ENCODE peak calls at places on chromosomes 4 and X, in four cellular contexts. K, N, A and Q are unnamed samples.
A peak's percentile ranks its signal among the peaks of the same experiment; 100 is the strongest.

GRCh38 chr4:151100517-151100916 is 1.1 kb downstream of the RPS3A start:
- DNase-seq in K (no peak), N (no peak), A (no peak), Q (no peak)

GRCh38 chr4:140137654-140138053 is 16.3 kb downstream of the MAML3 start:
- DNase-seq in K (no peak), N (no peak), A (peak; percentile 82), Q (no peak)

GRCh38 chr4:150256841-150257273 is 178.6 kb downstream of the DCLK2 start:
- DNase-seq in K (no peak), N (no peak), A (no peak), Q (peak; percentile 86)

GRCh38 chr4:8709729-8710360 is 117.3 kb downstream of the CPZ start:
- DNase-seq in K (no peak), N (no peak), A (no peak), Q (peak; percentile 44)

GRCh38 chr4:182578402-182578801 is 335.2 kb downstream of the TENM3 start:
- DNase-seq in K (no peak), N (no peak), A (peak; percentile 96), Q (no peak)

GRCh38 chr4:171648926-171649325 is 164.3 kb upstream of the GALNTL6 start:
- DNase-seq in K (no peak), N (no peak), A (no peak), Q (no peak)

GRCh38 chrX:30561191-30561590 is 16.4 kb downstream of the TASL start:
- DNase-seq in K (no peak), N (no peak), A (no peak), Q (no peak)

GRCh38 chr4:65453398-65453797 is 216.9 kb downstream of the EPHA5 start:
- DNase-seq in K (no peak), N (no peak), A (no peak), Q (no peak)

GRCh38 chr4:124401611-124402010 is 310.9 kb downstream of the ANKRD50 start:
- DNase-seq in K (no peak), N (no peak), A (no peak), Q (no peak)

GRCh38 chr4:6641971-6642320 is 1.5 kb downstream of the MRFAP1 start:
- DNase-seq in K (no peak), N (no peak), A (no peak), Q (no peak)

GRCh38 chrX:133412246-133412645 is 3.0 kb downstream of the GPC4 start:
- DNase-seq in K (no peak), N (peak; percentile 56), A (peak; percentile 80), Q (no peak)

DNA sequence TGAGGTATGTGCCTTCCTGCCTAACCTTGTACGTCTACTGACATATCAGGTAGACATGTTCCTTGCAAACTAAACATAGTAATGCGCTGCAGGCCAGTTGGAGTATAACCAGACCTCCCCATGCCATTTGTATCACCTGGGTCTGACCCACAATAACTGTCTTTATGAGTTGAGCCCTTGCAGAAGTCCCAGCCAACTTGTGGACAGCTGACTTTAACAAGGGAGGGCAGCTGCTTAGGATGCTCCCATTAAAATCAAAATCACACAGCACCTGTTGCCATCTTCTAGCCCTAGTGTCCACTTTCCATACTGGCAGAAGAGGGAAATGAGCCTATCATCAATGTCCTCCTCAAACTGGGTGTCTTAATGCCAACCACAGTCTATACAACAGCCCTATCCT is 41.6 kb downstream of the KANTR start:
- DNase-seq in K (no peak), N (no peak), A (no peak), Q (no peak)
- H3K36me3 ChIP-seq in K (no peaks in the 10 kb centered on the region), N (no peaks in the 10 kb centered on the region), A (no peaks in the 10 kb centered on the region), Q (no peaks in the 10 kb centered on the region)

GRCh38 chr4:112144546-112145325 is 518 bp upstream of the FAM241A start:
- DNase-seq in K (peak; percentile 46), N (no peak), A (no peak), Q (no peak)

GRCh38 chr4:112150920-112151319 is 5.7 kb downstream of the FAM241A start:
- DNase-seq in K (no peak), N (no peak), A (no peak), Q (no peak)

GRCh38 chr4:112145820-112146813 is 863 bp downstream of the FAM241A start:
- DNase-seq in K (peak; percentile 40), N (peak; percentile 37), A (peak; percentile 39), Q (no peak)

GRCh38 chr4:112145326-112145819 is at the start of gene FAM241A:
- DNase-seq in K (peak; percentile 92), N (peak; percentile 66), A (peak; percentile 75), Q (peak; percentile 98)

GRCh38 chr4:112147697-112148096 is 2.4 kb downstream of the FAM241A start:
- DNase-seq in K (no peak), N (no peak), A (no peak), Q (no peak)
- H3K4me3 ChIP-seq in K (no peak overlapping the region), N (no peak overlapping the region), A (no peak overlapping the region), Q (no peak overlapping the region)

GRCh38 chr4:1961038-1961437 is 47.7 kb downstream of the NELFA start:
- DNase-seq in K (no peak), N (no peak), A (no peak), Q (no peak)

GRCh38 chr4:1958276-1959103 is 50.3 kb downstream of the NELFA start:
- DNase-seq in K (no peak), N (no peak), A (no peak), Q (no peak)

GRCh38 chr4:1961563-1961962 is 47.2 kb downstream of the NELFA start:
- DNase-seq in K (no peak), N (no peak), A (no peak), Q (no peak)

GRCh38 chr4:1959104-1959384 is 49.7 kb downstream of the NELFA start:
- DNase-seq in K (no peak), N (no peak), A (no peak), Q (no peak)

GRCh38 chr4:1960170-1960825 is 48.5 kb downstream of the NELFA start:
- DNase-seq in K (no peak), N (no peak), A (peak; percentile 52), Q (no peak)
- H3K36me3 ChIP-seq in K (no peaks in the 10 kb centered on the region), N (peaks cover 99% of the 10 kb centered on the region), A (peaks cover 35% of the 10 kb centered on the region), Q (peaks cover 36% of the 10 kb centered on the region)

GRCh38 chr4:108624263-108625056 is 4.1 kb downstream of the RPL34 start:
- DNase-seq in K (no peak), N (no peak), A (no peak), Q (no peak)

GRCh38 chr4:108620101-108620932 is at the start of gene RPL34:
- DNase-seq in K (peak; percentile 97), N (peak; percentile 87), A (peak; percentile 99), Q (peak; percentile 63)

GRCh38 chr4:108622828-108623227 is 2.5 kb downstream of the RPL34 start:
- DNase-seq in K (no peak), N (no peak), A (no peak), Q (no peak)

GRCh38 chr4:108620933-108621905 is 843 bp downstream of the RPL34 start:
- DNase-seq in K (no peak), N (no peak), A (peak; percentile 43), Q (no peak)

GRCh38 chr4:108622022-108622421 is 1.6 kb downstream of the RPL34 start:
- DNase-seq in K (no peak), N (no peak), A (no peak), Q (no peak)
- H3K4me3 ChIP-seq in K (no peak overlapping the region), N (peak overlapping the region; percentile 22), A (peak overlapping the region; percentile 99), Q (no peak overlapping the region)

DNA sequence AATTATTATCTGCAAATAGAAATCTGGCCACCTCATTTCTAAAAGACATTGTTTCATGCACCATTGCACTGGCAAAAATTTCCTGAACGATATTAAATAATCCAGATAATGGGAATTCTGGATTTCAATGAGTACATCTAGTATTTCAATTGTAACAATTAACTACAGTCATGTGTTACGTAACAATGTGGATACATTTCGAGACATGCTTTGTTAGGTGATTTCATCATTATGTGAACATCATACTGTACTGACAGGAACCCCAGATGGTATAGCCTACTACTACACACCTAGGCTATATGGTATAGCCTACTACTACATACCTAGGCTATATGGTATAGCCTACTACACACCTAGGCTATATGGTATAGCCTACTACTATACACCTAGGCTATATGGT is 14.8 kb downstream of the LAMTOR3 start:
- DNase-seq in K (no peak), N (no peak), A (no peak), Q (no peak)
- H3K36me3 ChIP-seq in K (no peaks in the 10 kb centered on the region), N (peaks cover 61% of the 10 kb centered on the region), A (peaks cover 7% of the 10 kb centered on the region), Q (peaks cover 1% of the 10 kb centered on the region)

DNA sequence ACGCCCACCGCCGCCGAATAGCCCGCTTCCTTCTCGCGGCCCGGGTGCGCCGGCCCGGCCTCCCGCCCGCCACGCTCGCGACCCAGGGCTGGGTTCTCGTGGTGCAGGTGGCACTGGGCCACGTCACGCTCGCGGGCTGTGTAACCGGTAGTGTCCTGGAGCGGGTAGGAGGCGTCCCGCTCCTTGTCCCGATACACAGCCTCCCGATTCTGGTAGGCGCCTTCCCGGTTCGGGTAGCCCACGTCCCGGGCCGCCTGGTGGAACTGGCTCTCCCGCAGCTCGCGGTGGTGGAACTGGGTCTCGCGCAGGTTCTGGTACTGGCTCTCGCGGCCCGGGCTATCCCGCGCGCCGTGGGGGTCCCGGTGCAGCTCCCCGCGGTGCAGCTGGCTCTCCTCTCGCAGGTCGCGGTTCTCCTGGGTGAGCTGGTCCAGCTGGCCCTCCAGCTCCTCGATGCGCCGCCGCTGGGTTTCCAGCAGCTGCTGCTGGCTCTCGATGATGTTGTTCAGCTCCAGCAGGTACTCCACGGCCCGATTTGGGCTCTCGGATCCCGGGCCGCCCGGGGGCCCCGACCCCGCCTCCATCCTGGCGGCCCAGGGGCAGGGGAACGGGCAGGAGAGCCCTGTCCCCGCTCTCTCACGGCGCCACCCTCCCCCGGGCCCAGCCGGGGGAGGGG is 39.3 kb upstream of the IQSEC2 start:
- DNase-seq in K (no peak), N (no peak), A (no peak), Q (peak; percentile 87)
- H3K4me3 ChIP-seq in K (peak overlapping the region; percentile 36), N (peak overlapping the region; percentile 43), A (peak overlapping the region; percentile 60), Q (peak overlapping the region; percentile 71)

GRCh38 chrX:108573136-108573535 is 133.5 kb downstream of the COL4A5 start:
- DNase-seq in K (no peak), N (no peak), A (no peak), Q (no peak)
- H3K36me3 ChIP-seq in K (no peaks in the 10 kb centered on the region), N (peaks cover 18% of the 10 kb centered on the region), A (no peaks in the 10 kb centered on the region), Q (no peaks in the 10 kb centered on the region)

GRCh38 chr4:109506890-109507289 is 53.2 kb upstream of the MCUB start:
- DNase-seq in K (no peak), N (no peak), A (no peak), Q (no peak)

GRCh38 chr4:109510687-109511086 is 49.4 kb upstream of the MCUB start:
- DNase-seq in K (no peak), N (no peak), A (no peak), Q (no peak)

GRCh38 chr4:109511414-109511813 is 48.6 kb upstream of the MCUB start:
- DNase-seq in K (no peak), N (no peak), A (no peak), Q (no peak)
- H3K4me3 ChIP-seq in K (no peak overlapping the region), N (no peak overlapping the region), A (no peak overlapping the region), Q (no peak overlapping the region)

DNA sequence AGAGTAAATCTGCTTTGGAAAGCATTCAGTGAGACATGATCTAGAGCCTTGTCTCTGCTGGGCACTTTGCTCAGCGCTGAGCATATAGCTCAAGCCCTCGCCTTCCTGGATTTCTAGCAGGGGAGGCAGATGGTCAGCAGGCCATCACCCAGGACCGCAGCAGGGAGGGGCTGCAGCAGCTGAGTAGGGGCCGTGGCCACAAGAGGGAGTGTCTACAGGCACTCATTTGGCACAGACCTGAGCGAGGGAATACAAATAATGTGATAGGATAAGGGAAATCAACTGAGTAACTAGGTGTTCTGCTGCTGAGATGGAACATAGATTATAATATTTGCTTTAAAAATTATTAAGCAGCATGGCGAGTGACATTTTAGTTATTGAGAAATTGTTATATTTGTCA is 30.2 kb downstream of the OFD1 start:
- DNase-seq in K (no peak), N (peak; percentile 23), A (peak; percentile 8), Q (peak; percentile 67)
- H3K36me3 ChIP-seq in K (no peaks in the 10 kb centered on the region), N (peaks cover 90% of the 10 kb centered on the region), A (no peaks in the 10 kb centered on the region), Q (peaks cover 8% of the 10 kb centered on the region)

GRCh38 chrX:102950908-102951866 is 14.1 kb downstream of the RAB40AL start:
- DNase-seq in K (no peak), N (peak; percentile 64), A (peak; percentile 32), Q (peak; percentile 45)
- H3K4me3 ChIP-seq in K (no peak overlapping the region), N (no peak overlapping the region), A (no peak overlapping the region), Q (peak overlapping the region; percentile 0)